ENCODE peak calls at places on chromosomes 12 and 14, in nine cellular contexts. D is GM12864, B is RCC 7860, K is upper lobe of right lung, C is mesenchymal stem cell, J is Daoy, P is MM.1S, R is T-cell, A is NCI-H1436 treated with DMSO at 0.1 percent for 48 hours. N is an unnamed sample.

GRCh38 chr12:39103552-39104165 is 198.3 kb upstream of the CPNE8 start:
- DNase-seq in R (no peak), C (peak), K (no peak), B (peak), P (peak), D (no peak), A (no peak), J (peak), N (no peak)

GRCh38 chr12:124391340-124392261 is 96.7 kb downstream of the RFLNA start:
- DNase-seq in D (peak), K (peak), B (peak), J (peak), A (no peak), P (peak), R (peak), C (peak), N (no peak)

GRCh38 chr12:120879711-120880300 is 24.4 kb downstream of the SPPL3 start:
- DNase-seq in R (no peak), K (no peak), D (no peak), C (no peak), P (no peak), J (no peak), B (no peak), A (no peak), N (no peak)

GRCh38 chr12:46419675-46420074 is 47.1 kb upstream of the SLC38A2 start:
- DNase-seq in J (no peak), R (no peak), C (no peak), K (no peak), D (no peak), B (no peak), A (no peak), P (no peak), N (no peak)

GRCh38 chr14:64363265-64363840 is 24.8 kb upstream of the MTHFD1 start:
- DNase-seq in B (peak), P (no peak), A (no peak), D (no peak), J (peak), R (no peak), C (peak), K (no peak), N (no peak)

GRCh38 chr12:98863167-98863566 is 218.1 kb downstream of the APAF1 start:
- DNase-seq in P (no peak), K (no peak), C (no peak), R (no peak), J (no peak), A (no peak), D (no peak), B (no peak), N (no peak)

GRCh38 chr12:126663304-126664094 is 1598.3 kb downstream of the AACS start:
- DNase-seq in A (no peak), K (no peak), C (no peak), P (no peak), R (no peak), B (no peak), J (peak), D (no peak), N (no peak)

GRCh38 chr14:83842536-83842935 is 1687.4 kb upstream of the FLRT2 start:
- DNase-seq in J (no peak), K (no peak), A (peak), D (no peak), B (no peak), C (no peak), R (no peak), P (no peak), N (no peak)

GRCh38 chr12:83389237-83389996 is 702.7 kb downstream of the TMTC2 start:
- DNase-seq in B (no peak), D (no peak), K (peak), A (no peak), J (no peak), P (peak), R (no peak), C (no peak), N (no peak)

GRCh38 chr12:108448246-108448645 is 66.8 kb upstream of the FICD start:
- DNase-seq in P (no peak), B (no peak), K (no peak), J (no peak), C (no peak), A (no peak), R (no peak), D (no peak), N (no peak)

GRCh38 chr14:101775756-101776292 is 14.3 kb downstream of the PPP2R5C start:
- DNase-seq in C (no peak), B (no peak), P (no peak), R (no peak), A (no peak), K (no peak), D (no peak), J (no peak), N (no peak)

GRCh38 chr14:69439516-69440270 is 41.2 kb downstream of the SLC39A9 start:
- DNase-seq in D (no peak), K (no peak), A (no peak), R (no peak), J (no peak), B (no peak), C (no peak), P (no peak), N (no peak)

N was measured in thoracic aorta.